ENCODE peak calls at places on chromosome 3, in nine cellular contexts. R, K, S, O, I, D, C, Z and N are unnamed samples.

GRCh38 chr3:171181907-171182690 is 155.6 kb upstream of the SLC2A2 start:
- DNase-seq in R (peak), K (no peak), S (no peak), O (no peak), I (no peak), D (peak), C (no peak), Z (no peak), N (no peak)

GRCh38 chr3:55491296-55491816 is 4.2 kb upstream of the WNT5A start:
- DNase-seq in R (peak), K (no peak), S (no peak), O (peak), I (no peak), D (peak), C (no peak), Z (no peak), N (no peak)

GRCh38 chr3:119148493-119149180 is 2.7 kb downstream of the TEX55 start:
- DNase-seq in R (peak), K (no peak), S (no peak), O (peak), I (no peak), D (peak), C (no peak), Z (no peak), N (no peak)

GRCh38 chr3:174675426-174675825 is 183.7 kb upstream of the NAALADL2 start:
- DNase-seq in R (no peak), K (no peak), S (no peak), O (no peak), I (no peak), D (no peak), C (no peak), Z (no peak), N (no peak)

GRCh38 chr3:134753999-134754742 is 40.9 kb upstream of the EPHB1 start:
- DNase-seq in R (peak), K (peak), S (no peak), O (no peak), I (no peak), D (peak), C (peak), Z (no peak), N (no peak)

GRCh38 chr3:106570426-106570825 is 701.6 kb upstream of the CBLB start:
- DNase-seq in R (no peak), K (no peak), S (no peak), O (no peak), I (no peak), D (no peak), C (no peak), Z (no peak), N (no peak)

GRCh38 chr3:57256844-57257243 is 29.3 kb downstream of the APPL1 start:
- DNase-seq in R (no peak), K (no peak), S (no peak), O (no peak), I (no peak), D (no peak), C (no peak), Z (no peak), N (no peak)

GRCh38 chr3:105504440-105504951 is 137.8 kb downstream of the ALCAM start:
- DNase-seq in R (no peak), K (no peak), S (no peak), O (no peak), I (no peak), D (no peak), C (no peak), Z (no peak), N (no peak)

GRCh38 chr3:126956866-126957650 is 25.9 kb upstream of the PLXNA1 start:
- DNase-seq in R (no peak), K (no peak), S (no peak), O (no peak), I (no peak), D (no peak), C (no peak), Z (no peak), N (no peak)

GRCh38 chr3:159763466-159764210 is 225.0 kb upstream of the IL12A start:
- DNase-seq in R (peak), K (peak), S (peak), O (peak), I (peak), D (peak), C (peak), Z (no peak), N (no peak)

GRCh38 chr3:108127301-108127988 is 36.6 kb upstream of the CD47 start:
- DNase-seq in R (no peak), K (peak), S (peak), O (no peak), I (peak), D (peak), C (no peak), Z (peak), N (peak)

GRCh38 chr3:63251499-63251898 is 26.6 kb upstream of the SYNPR start:
- DNase-seq in R (no peak), K (no peak), S (no peak), O (no peak), I (no peak), D (no peak), C (no peak), Z (no peak), N (no peak)

GRCh38 chr3:43190682-43191081 is 84.8 kb upstream of the POMGNT2 start:
- DNase-seq in R (peak), K (no peak), S (no peak), O (peak), I (no peak), D (peak), C (no peak), Z (no peak), N (no peak)

GRCh38 chr3:162489853-162490252 is 993.2 kb downstream of the OTOL1 start:
- DNase-seq in R (peak), K (no peak), S (no peak), O (no peak), I (no peak), D (peak), C (no peak), Z (no peak), N (no peak)

GRCh38 chr3:184777566-184778356 is 34.2 kb upstream of the VPS8 start:
- DNase-seq in R (peak), K (peak), S (peak), O (peak), I (peak), D (peak), C (peak), Z (peak), N (peak)

GRCh38 chr3:50885491-50885890 is 210.8 kb downstream of the DOCK3 start:
- DNase-seq in R (no peak), K (peak), S (no peak), O (no peak), I (no peak), D (no peak), C (no peak), Z (no peak), N (no peak)

GRCh38 chr3:166283856-166284255 is 446.6 kb upstream of the BCHE start:
- DNase-seq in R (peak), K (no peak), S (no peak), O (peak), I (no peak), D (peak), C (no peak), Z (no peak), N (no peak)

GRCh38 chr3:82496890-82497560 is 735.6 kb upstream of the GBE1 start:
- DNase-seq in R (no peak), K (peak), S (peak), O (no peak), I (no peak), D (no peak), C (no peak), Z (no peak), N (no peak)

GRCh38 chr3:129023909-129024308 is 22.8 kb downstream of the EFCC1 start:
- DNase-seq in R (peak), K (peak), S (peak), O (no peak), I (no peak), D (peak), C (no peak), Z (no peak), N (no peak)

GRCh38 chr3:53196575-53197407 is 35.8 kb downstream of the PRKCD start:
- DNase-seq in R (no peak), K (peak), S (peak), O (no peak), I (no peak), D (peak), C (no peak), Z (no peak), N (no peak)

GRCh38 chr3:133578548-133579191 is 5.2 kb downstream of the CDV3 start:
- DNase-seq in R (peak), K (no peak), S (no peak), O (no peak), I (no peak), D (peak), C (no peak), Z (no peak), N (no peak)

GRCh38 chr3:106814231-106814630 is 563.0 kb upstream of the CCDC54 start:
- DNase-seq in R (no peak), K (no peak), S (no peak), O (peak), I (no peak), D (peak), C (no peak), Z (no peak), N (no peak)

GRCh38 chr3:89654031-89654430 is 546.6 kb downstream of the EPHA3 start:
- DNase-seq in R (no peak), K (no peak), S (no peak), O (no peak), I (no peak), D (no peak), C (no peak), Z (no peak), N (no peak)

GRCh38 chr3:36494461-36495109 is 114.3 kb downstream of the STAC start:
- DNase-seq in R (no peak), K (no peak), S (no peak), O (peak), I (no peak), D (peak), C (no peak), Z (no peak), N (no peak)

GRCh38 chr3:9169951-9170850 is 79.2 kb downstream of the SRGAP3 start:
- DNase-seq in R (no peak), K (no peak), S (no peak), O (no peak), I (no peak), D (no peak), C (no peak), Z (no peak), N (peak)

GRCh38 chr3:173743111-173743510 is 345.6 kb downstream of the NLGN1 start:
- DNase-seq in R (peak), K (no peak), S (no peak), O (no peak), I (no peak), D (no peak), C (no peak), Z (no peak), N (no peak)

GRCh38 chr3:37862712-37863551 is 1.3 kb downstream of the CTDSPL start:
- DNase-seq in R (peak), K (no peak), S (no peak), O (no peak), I (no peak), D (peak), C (no peak), Z (no peak), N (no peak)

GRCh38 chr3:70889162-70890045 is 577.0 kb upstream of the MDFIC2 start:
- DNase-seq in R (peak), K (no peak), S (no peak), O (peak), I (no peak), D (peak), C (no peak), Z (no peak), N (no peak)

GRCh38 chr3:126927405-126927750 is 55.5 kb upstream of the PLXNA1 start:
- DNase-seq in R (no peak), K (no peak), S (no peak), O (no peak), I (no peak), D (no peak), C (no peak), Z (no peak), N (no peak)

GRCh38 chr3:128335621-128336296 is 130.9 kb downstream of the DNAJB8 start:
- DNase-seq in R (no peak), K (no peak), S (no peak), O (no peak), I (no peak), D (no peak), C (no peak), Z (no peak), N (no peak)

GRCh38 chr3:141955163-141955562 is 78.7 kb downstream of the ATP1B3 start:
- DNase-seq in R (no peak), K (no peak), S (no peak), O (no peak), I (no peak), D (no peak), C (peak), Z (no peak), N (no peak)

GRCh38 chr3:66615643-66616301 is 115.0 kb upstream of the LRIG1 start:
- DNase-seq in R (no peak), K (no peak), S (no peak), O (no peak), I (no peak), D (no peak), C (no peak), Z (no peak), N (no peak)

GRCh38 chr3:129402616-129403015 is 25.8 kb downstream of the EFCAB12 start:
- DNase-seq in R (no peak), K (no peak), S (no peak), O (no peak), I (no peak), D (no peak), C (no peak), Z (no peak), N (no peak)